ENCODE peak calls at places on chromosome 18, in four cellular contexts. N is K562, I is HepG2, R is GM12878. Z is an unnamed sample.

GRCh38 chr18:56257215-56257614 is 381.2 kb downstream of the TXNL1 start:
- DNase-seq in N (no peak), I (no peak), R (peak; percentile 28), Z (no peak)

GRCh38 chr18:36333418-36333817 is 35.9 kb downstream of the FHOD3 start:
- DNase-seq in N (no peak), I (no peak), R (no peak), Z (no peak)

GRCh38 chr18:60686142-60686541 is 313.6 kb upstream of the MC4R start:
- DNase-seq in N (no peak), I (no peak), R (no peak), Z (no peak)

GRCh38 chr18:46294751-46295150 is 190.6 kb downstream of the HAUS1 start:
- DNase-seq in N (no peak), I (no peak), R (no peak), Z (no peak)

GRCh38 chr18:68991281-68991680 is 193.4 kb downstream of the CCDC102B start:
- DNase-seq in N (no peak), I (no peak), R (no peak), Z (no peak)

GRCh38 chr18:10124557-10124956 is 210.7 kb downstream of the VAPA start:
- DNase-seq in N (no peak), I (no peak), R (no peak), Z (no peak)

GRCh38 chr18:53380063-53380639 is 844.3 kb downstream of the MBD2 start:
- DNase-seq in N (peak; percentile 0), I (peak; percentile 7), R (peak; percentile 3), Z (no peak)

GRCh38 chr18:32974421-32975165 is 201.8 kb upstream of the KLHL14 start:
- DNase-seq in N (no peak), I (no peak), R (no peak), Z (no peak)

GRCh38 chr18:26133652-26134051 is at the start of gene PSMA8:
- DNase-seq in N (no peak), I (no peak), R (no peak), Z (peak; percentile 45)

GRCh38 chr18:61606759-61607158 is 273.5 kb downstream of the CDH20 start:
- DNase-seq in N (peak; percentile 24), I (no peak), R (no peak), Z (peak; percentile 43)

GRCh38 chr18:49224130-49224529 is 236.3 kb downstream of the DYM start:
- DNase-seq in N (peak; percentile 10), I (no peak), R (no peak), Z (no peak)

GRCh38 chr18:26471027-26471426 is 77.3 kb downstream of the KCTD1 start:
- DNase-seq in N (no peak), I (no peak), R (no peak), Z (no peak)

GRCh38 chr18:46283895-46284295 is 179.7 kb downstream of the HAUS1 start:
- DNase-seq in N (no peak), I (no peak), R (no peak), Z (peak; percentile 64)

GRCh38 chr18:363327-364115 is 95.7 kb upstream of the THOC1 start:
- DNase-seq in N (no peak), I (no peak), R (no peak), Z (no peak)

GRCh38 chr18:63831080-63831788 is 56.0 kb downstream of the SERPINB7 start:
- DNase-seq in N (no peak), I (no peak), R (no peak), Z (no peak)

GRCh38 chr18:34740101-34740500 is 30.0 kb downstream of the DTNA start:
- DNase-seq in N (no peak), I (no peak), R (no peak), Z (no peak)

GRCh38 chr18:55384551-55385275 is 203.3 kb downstream of the TCF4 start:
- DNase-seq in N (peak; percentile 57), I (peak; percentile 7), R (no peak), Z (peak; percentile 65)

GRCh38 chr18:50986360-50987087 is 18.7 kb downstream of the ELAC1 start:
- DNase-seq in N (no peak), I (no peak), R (no peak), Z (no peak)

GRCh38 chr18:46424898-46425297 is 232.1 kb downstream of the LOXHD1 start:
- DNase-seq in N (no peak), I (no peak), R (no peak), Z (peak; percentile 58)

GRCh38 chr18:54222922-54223567 is 1.4 kb downstream of the MBD2 start:
- DNase-seq in N (no peak), I (peak; percentile 25), R (peak; percentile 78), Z (no peak)

DNA sequence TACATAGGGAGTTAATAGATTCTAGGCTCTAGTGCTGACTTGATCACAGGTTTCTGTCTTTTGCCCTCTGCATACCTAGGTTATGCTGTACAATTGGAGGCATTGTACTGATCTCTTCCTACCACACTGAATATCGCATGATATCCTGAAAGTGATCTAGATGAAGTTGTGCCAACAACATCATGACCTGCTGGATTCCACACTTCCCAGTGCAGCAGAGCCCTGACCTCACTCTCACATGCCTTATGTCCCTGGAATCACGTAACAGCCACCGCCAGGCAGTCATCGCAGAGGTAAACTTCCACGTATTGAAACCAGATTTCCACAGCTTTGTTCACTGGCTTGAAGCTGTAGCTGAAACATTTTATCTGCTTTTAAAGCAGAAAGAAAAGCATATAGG is 214.0 kb downstream of the ANKRD30B start:
- DNase-seq in N (no peak), I (no peak), R (no peak), Z (no peak)
- TF ChIP-seq NR2C2 in N (no peak), I (no peak), R (no peak), Z (no peak)

GRCh38 chr18:12057419-12058039 is 36.1 kb upstream of the ANKRD62 start:
- DNase-seq in N (no peak), I (no peak), R (no peak), Z (peak; percentile 57)
- TF ChIP-seq NR2C2 in N (no peak), I (no peak), R (no peak), Z (no peak)

GRCh38 chr18:79605481-79605880 is 74.1 kb upstream of the CTDP1 start:
- DNase-seq in N (no peak), I (no peak), R (no peak), Z (no peak)
- TF ChIP-seq NR2C2 in N (no peak), I (no peak), R (no peak), Z (no peak)

GRCh38 chr18:24869285-24869684 is 408.8 kb downstream of the HRH4 start:
- DNase-seq in N (no peak), I (no peak), R (no peak), Z (no peak)

GRCh38 chr18:24868331-24868730 is 407.9 kb downstream of the HRH4 start:
- DNase-seq in N (no peak), I (no peak), R (no peak), Z (no peak)

DNA sequence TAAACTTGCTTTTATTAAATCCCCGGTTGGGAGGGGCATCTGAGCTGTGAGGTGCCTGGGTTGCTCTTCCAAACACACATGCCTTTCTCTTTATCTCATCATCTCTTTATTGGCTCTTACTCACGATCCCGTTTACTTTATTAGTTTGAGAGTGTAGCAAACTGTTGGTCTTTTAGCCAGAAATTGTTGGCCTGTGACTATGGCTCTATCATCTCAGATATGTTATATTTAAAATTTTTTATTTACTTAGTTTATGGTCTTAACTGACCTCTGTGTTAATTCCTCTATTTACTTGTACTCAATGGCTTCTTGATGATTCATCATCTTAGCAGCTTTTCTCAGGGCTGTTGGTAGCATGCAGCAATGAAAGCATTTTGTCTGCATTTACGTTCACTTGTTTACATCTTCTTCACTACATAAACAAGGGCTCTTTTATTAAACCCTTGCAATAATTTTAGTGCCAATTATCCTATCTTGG is 408.4 kb downstream of the HRH4 start:
- DNase-seq in N (no peak), I (no peak), R (no peak), Z (no peak)
- TF ChIP-seq NR2C2 in N (no peak), I (no peak), R (no peak), Z (no peak)

GRCh38 chr18:67514465-67514864 is 2.1 kb downstream of the DSEL start:
- DNase-seq in N (no peak), I (no peak), R (no peak), Z (no peak)

GRCh38 chr18:67516432-67517223 is at the start of gene DSEL:
- DNase-seq in N (peak; percentile 85), I (peak; percentile 74), R (peak; percentile 20), Z (peak; percentile 99)

GRCh38 chr18:67514901-67515540 is 1.5 kb downstream of the DSEL start:
- DNase-seq in N (no peak), I (no peak), R (no peak), Z (no peak)

GRCh38 chr18:67517224-67517765 is 775 bp upstream of the DSEL start:
- DNase-seq in N (no peak), I (no peak), R (no peak), Z (no peak)

GRCh38 chr18:67515987-67516431 is 511 bp downstream of the DSEL start:
- DNase-seq in N (peak; percentile 66), I (peak; percentile 50), R (no peak), Z (peak; percentile 93)
- TF ChIP-seq NR2C2 in N (no peak), I (no peak), R (no peak), Z (no peak)

DNA sequence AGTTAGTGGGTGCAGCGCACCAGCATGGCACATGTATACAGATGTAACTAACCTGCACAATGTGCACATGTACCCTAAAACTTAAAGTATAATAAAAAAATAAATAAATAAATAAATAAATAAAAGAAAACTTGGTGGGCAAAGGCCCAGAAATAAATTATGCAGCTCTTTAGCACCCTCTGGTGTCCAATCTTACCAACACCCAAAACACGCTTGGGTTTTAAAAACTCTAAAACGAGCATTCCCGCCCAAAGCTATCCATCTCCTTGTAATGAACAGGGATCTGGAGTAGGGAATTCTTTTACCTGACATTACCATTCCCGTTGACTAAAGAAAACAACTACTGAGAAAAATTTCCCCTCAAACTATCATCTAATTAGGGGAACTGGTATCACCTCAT is 2005.9 kb upstream of the CELF4 start:
- DNase-seq in N (peak; percentile 18), I (peak; percentile 10), R (no peak), Z (no peak)
- TF ChIP-seq NR2C2 in N (no peak), I (no peak), R (no peak), Z (no peak)